ENCODE peak calls at places on chromosomes 5 and 9, in four cellular contexts. E is H1, C is HepG2, L is GM12878. J is an unnamed sample.

GRCh38 chr9:38068616-38068865 is 486 bp downstream of the SHB start:
- DNase-seq in E (no peak), C (no peak), L (no peak), J (no peak)

GRCh38 chr5:32712463-32713395 is 1.6 kb downstream of the NPR3 start:
- DNase-seq in E (peak), C (no peak), L (no peak), J (no peak)

GRCh38 chr5:135223404-135223803 is 175.6 kb downstream of the MACROH2A1 start:
- DNase-seq in E (no peak), C (peak), L (no peak), J (no peak)

GRCh38 chr5:88875609-88876234 is 7.3 kb downstream of the MEF2C start:
- DNase-seq in E (no peak), C (no peak), L (no peak), J (no peak)

GRCh38 chr9:26954050-26954508 is 2.1 kb upstream of the IFT74 start:
- DNase-seq in E (no peak), C (no peak), L (no peak), J (no peak)

GRCh38 chr5:175710361-175710760 is 52.5 kb downstream of the HRH2 start:
- DNase-seq in E (no peak), C (no peak), L (no peak), J (no peak)

GRCh38 chr5:43191740-43192557 is at the start of gene NIM1K:
- DNase-seq in E (peak), C (peak), L (no peak), J (no peak)

GRCh38 chr5:80919678-80920196 is 40.4 kb upstream of the RASGRF2 start:
- DNase-seq in E (peak), C (no peak), L (no peak), J (no peak)

GRCh38 chr5:72562717-72563116 is 55.5 kb upstream of the ZNF366 start:
- DNase-seq in E (no peak), C (no peak), L (no peak), J (no peak)

GRCh38 chr5:133952729-133953567 is 15.5 kb downstream of the C5orf15 start:
- DNase-seq in E (no peak), C (no peak), L (no peak), J (no peak)

DNA sequence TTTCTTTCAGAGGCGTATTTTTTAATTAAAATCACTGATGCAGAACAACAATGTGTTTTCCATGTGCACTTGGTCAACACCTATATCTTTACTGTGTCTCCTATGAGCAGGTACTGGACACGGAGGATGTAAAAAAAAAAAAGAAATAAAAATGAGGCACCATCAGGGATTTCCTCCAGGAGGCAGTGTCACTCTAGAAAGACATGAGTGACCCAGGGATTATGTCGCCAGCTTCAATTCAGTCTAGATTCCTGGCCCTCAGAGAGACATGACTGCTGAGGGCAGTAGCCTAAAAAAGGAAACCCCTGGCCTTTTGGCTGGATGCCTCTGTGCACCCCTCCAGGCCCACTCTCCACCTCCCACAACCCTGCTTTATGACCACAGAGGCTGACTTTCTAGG is 18.3 kb upstream of the IL33 start:
- DNase-seq in E (no peak), C (peak), L (no peak), J (peak)
- TF ChIP-seq SUZ12 in E (no peak), C (no peak), L (no peak), J (no peak)

DNA sequence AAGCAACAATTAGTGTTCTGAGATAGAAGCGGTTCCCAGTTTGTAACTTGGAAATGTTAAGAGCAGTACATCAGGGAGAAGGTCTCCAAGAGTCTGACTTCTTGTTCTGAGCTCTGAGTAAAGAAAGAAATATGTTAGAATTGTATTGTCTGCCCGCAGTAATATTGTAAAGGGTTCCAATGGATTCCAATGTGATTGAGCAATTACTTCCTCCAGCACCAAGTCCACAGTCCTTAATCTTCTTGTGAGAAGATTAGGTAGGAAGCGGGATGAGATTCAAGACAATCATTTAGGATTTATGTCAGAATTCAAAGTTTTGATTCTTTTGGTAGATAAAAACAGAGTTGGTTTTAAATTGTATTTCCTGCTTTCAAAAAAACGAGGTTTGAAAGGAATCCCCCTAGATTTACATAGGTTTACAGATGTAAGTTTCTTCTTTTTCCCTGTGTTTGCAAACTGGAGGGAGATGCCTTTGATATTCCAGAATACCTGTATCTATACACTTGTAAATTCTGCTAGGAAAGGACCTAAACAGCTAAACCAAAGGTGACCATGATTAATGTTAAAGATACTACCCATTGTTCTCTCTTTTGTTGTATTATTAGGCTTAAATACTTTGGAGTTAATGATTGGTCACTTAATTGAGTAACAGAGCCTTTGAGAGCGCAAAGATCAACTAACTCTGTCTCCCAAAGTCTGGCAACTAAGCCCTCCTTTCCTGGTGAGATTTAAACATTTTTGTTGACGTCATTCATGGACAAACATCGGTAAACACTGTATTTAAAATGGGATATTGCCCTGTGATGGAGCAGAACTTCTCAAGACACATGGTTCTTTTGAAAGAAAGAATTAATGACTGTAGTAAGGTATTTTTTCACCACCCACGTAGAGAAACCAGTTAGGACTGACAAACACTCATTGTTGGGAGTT is 4.3 kb downstream of the VCAN start:
- DNase-seq in E (no peak), C (peak), L (no peak), J (no peak)
- TF ChIP-seq ZNF274 in E (no peak), C (no peak), L (no peak), J (no peak)

GRCh38 chr5:75049581-75050274 is 2.6 kb downstream of the GCNT4 start:
- DNase-seq in E (peak), C (peak), L (no peak), J (peak)
- TF ChIP-seq SUZ12 in E (no peak), C (no peak), L (no peak), J (no peak)

GRCh38 chr5:140151068-140151718 is 23.8 kb upstream of the CYSTM1 start:
- DNase-seq in E (no peak), C (no peak), L (no peak), J (no peak)
- TF ChIP-seq ZNF274 in E (no peak), C (no peak), L (no peak), J (no peak)

GRCh38 chr9:128724744-128725211 is 851 bp upstream of the ZDHHC12 start:
- DNase-seq in E (peak), C (peak), L (peak), J (peak)
- TF ChIP-seq SUZ12 in E (no peak), C (no peak), L (no peak), J (no peak)

GRCh38 chr5:116062352-116062751 is 22.5 kb upstream of the COMMD10 start:
- DNase-seq in E (no peak), C (peak), L (no peak), J (no peak)
- TF ChIP-seq ZNF274 in E (no peak), C (no peak), L (no peak), J (no peak)

DNA sequence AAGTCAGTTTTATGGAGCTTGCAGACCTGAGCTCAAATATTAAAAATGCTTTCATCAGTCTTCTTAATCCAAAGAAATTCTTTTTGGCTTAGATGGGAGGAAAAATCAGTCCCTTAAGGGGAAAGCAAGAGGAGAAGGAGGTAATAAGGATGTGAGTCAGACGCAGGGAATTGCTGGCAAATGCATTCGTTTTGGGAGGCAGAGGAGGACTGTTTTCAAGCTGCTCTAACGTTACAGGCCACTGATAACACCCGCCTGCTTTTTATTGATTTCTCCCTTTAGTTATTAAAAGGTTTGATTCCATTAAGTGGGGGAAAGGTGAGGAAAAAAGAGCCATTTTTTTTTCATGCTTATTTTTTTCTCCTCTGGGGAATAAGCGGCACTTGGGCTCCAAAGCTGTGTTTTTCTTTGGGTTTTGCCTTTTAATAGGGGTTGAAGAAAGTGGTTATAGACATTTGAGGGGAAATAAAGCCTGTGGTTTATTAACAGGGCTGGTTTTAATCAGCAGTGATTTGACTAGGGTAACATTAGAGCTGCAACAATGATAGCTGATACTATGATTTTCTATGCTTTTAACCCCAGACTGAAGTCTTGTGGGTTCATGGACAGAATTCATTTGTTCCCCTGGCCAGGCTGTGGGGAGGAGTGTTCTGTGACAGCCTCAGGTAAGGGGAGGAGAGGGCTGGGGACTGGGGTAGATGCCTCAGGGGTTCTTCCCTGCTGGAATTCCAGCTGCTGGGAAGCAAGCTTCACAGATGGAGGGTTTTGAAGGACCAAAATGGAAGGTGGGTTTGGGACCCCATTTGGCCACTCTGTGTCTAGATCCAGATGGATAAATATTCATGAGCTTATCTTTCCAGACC is 225.2 kb downstream of the GAS1 start:
- DNase-seq in E (no peak), C (no peak), L (no peak), J (no peak)
- TF ChIP-seq SUZ12 in E (no peak), C (no peak), L (no peak), J (no peak)

J was measured in NT2/D1.